ENCODE peak calls at places on chromosome 16, in eight cellular contexts. F is right lobe of liver, X is GM12892, E is spleen, Y is transverse colon, W is NB4, M is HCT116, A is A549. O is an unnamed sample.

GRCh38 chr16:54792811-54793210 is 137.9 kb upstream of the IRX5 start:
- DNase-seq in A (no peak), M (no peak), E (no peak), X (no peak), W (no peak), F (no peak), Y (no peak), O (no peak)

GRCh38 chr16:77944631-77945030 is 77.7 kb upstream of the CLEC3A start:
- DNase-seq in Y (no peak), X (no peak), F (no peak), E (no peak), W (no peak), M (no peak), A (no peak), O (no peak)

GRCh38 chr16:88650749-88651275 is at the start of gene CYBA:
- DNase-seq in E (peak), A (peak), W (peak), M (peak), X (peak), Y (peak), F (peak), O (peak)

GRCh38 chr16:66991545-66992077 is 3.2 kb downstream of the CES4A start:
- DNase-seq in Y (no peak), F (no peak), W (no peak), A (no peak), E (no peak), X (no peak), M (no peak), O (no peak)

GRCh38 chr16:8767176-8767575 is 30.3 kb downstream of the TMEM186 start:
- DNase-seq in A (no peak), E (peak), M (no peak), F (no peak), X (no peak), W (no peak), Y (no peak), O (no peak)

GRCh38 chr16:49621240-49622083 is 234.4 kb downstream of the ZNF423 start:
- DNase-seq in W (peak), M (no peak), A (no peak), F (no peak), X (no peak), Y (no peak), E (peak), O (no peak)

GRCh38 chr16:16096858-16097213 is 126.5 kb downstream of the ABCC6 start:
- DNase-seq in A (no peak), E (no peak), Y (no peak), X (no peak), M (no peak), W (no peak), F (no peak), O (no peak)

GRCh38 chr16:72938426-72939164 is 109.3 kb downstream of the ZFHX3 start:
- DNase-seq in M (no peak), Y (peak), A (peak), W (no peak), X (no peak), F (peak), E (peak), O (no peak)

GRCh38 chr16:31678649-31679325 is 151.1 kb downstream of the AHSP start:
- DNase-seq in Y (no peak), E (no peak), M (no peak), X (no peak), F (no peak), W (peak), A (no peak), O (no peak)

GRCh38 chr16:30805056-30805369 is 18.0 kb upstream of the ZNF629 start:
- DNase-seq in F (no peak), M (no peak), A (no peak), X (no peak), Y (no peak), E (peak), W (no peak), O (no peak)

GRCh38 chr16:2250652-2251280 is 621 bp downstream of the ECI1 start:
- DNase-seq in E (no peak), A (no peak), M (no peak), X (no peak), W (no peak), Y (peak), F (no peak), O (peak)

GRCh38 chr16:64339052-64339770 is 782.7 kb downstream of the CDH11 start:
- DNase-seq in X (no peak), M (no peak), A (no peak), F (no peak), W (no peak), E (no peak), Y (no peak), O (no peak)

GRCh38 chr16:88616320-88616719 is 22.1 kb upstream of the IL17C start:
- DNase-seq in Y (peak), W (no peak), A (no peak), M (no peak), E (no peak), F (peak), X (no peak), O (no peak)

GRCh38 chr16:75256871-75257343 is 5.5 kb upstream of the BCAR1 start:
- DNase-seq in W (no peak), F (no peak), Y (peak), A (no peak), E (no peak), X (no peak), M (no peak), O (peak)

GRCh38 chr16:84724619-84725307 is 25.0 kb downstream of the USP10 start:
- DNase-seq in E (no peak), Y (no peak), F (no peak), A (no peak), M (no peak), X (no peak), W (no peak), O (no peak)

GRCh38 chr16:21197621-21198020 is 13.8 kb downstream of the ZP2 start:
- DNase-seq in A (no peak), W (no peak), F (no peak), Y (no peak), X (no peak), E (no peak), M (no peak), O (no peak)

GRCh38 chr16:24135624-24136296 is 120.4 kb upstream of the CACNG3 start:
- DNase-seq in W (no peak), E (no peak), A (no peak), F (no peak), M (no peak), X (no peak), Y (no peak), O (peak)

GRCh38 chr16:12459401-12459791 is 344.3 kb downstream of the CPPED1 start:
- DNase-seq in W (peak), A (no peak), M (no peak), X (no peak), Y (peak), F (peak), E (peak), O (no peak)

GRCh38 chr16:86245351-86245750 is 265.0 kb upstream of the FOXF1 start:
- DNase-seq in X (no peak), Y (no peak), M (no peak), E (no peak), F (no peak), W (no peak), A (no peak), O (no peak)

GRCh38 chr16:27526169-27526568 is 23.5 kb downstream of the GTF3C1 start:
- DNase-seq in A (no peak), M (no peak), E (peak), Y (no peak), X (no peak), F (no peak), W (no peak), O (peak)

GRCh38 chr16:74635303-74635702 is 28.4 kb upstream of the GLG1 start:
- DNase-seq in X (no peak), M (no peak), E (no peak), A (no peak), Y (no peak), F (no peak), W (no peak), O (no peak)

GRCh38 chr16:660459-661183 is 7.3 kb upstream of the RHOT2 start:
- DNase-seq in M (peak), E (peak), X (peak), F (peak), A (peak), Y (peak), W (no peak), O (peak)
- TF ChIP-seq POLR2A in M (no peak), E (no peak), X (no peak), F (peak), A (no peak), Y (peak), W (no peak), O (no peak)

GRCh38 chr16:47524007-47524405 is 62.9 kb downstream of the PHKB start:
- DNase-seq in W (no peak), E (no peak), Y (no peak), A (no peak), F (no peak), X (no peak), M (no peak), O (no peak)
- TF ChIP-seq POLR2A in W (no peak), E (no peak), Y (no peak), A (no peak), F (no peak), X (no peak), M (no peak), O (no peak)

GRCh38 chr16:79264237-79265104 is 336.1 kb downstream of the MAF start:
- DNase-seq in W (peak), X (no peak), M (no peak), F (no peak), A (no peak), E (no peak), Y (no peak), O (no peak)

GRCh38 chr16:79257958-79258490 is 342.5 kb downstream of the MAF start:
- DNase-seq in M (no peak), W (no peak), X (no peak), A (no peak), E (no peak), F (no peak), Y (no peak), O (no peak)

GRCh38 chr16:79261461-79261860 is 339.1 kb downstream of the MAF start:
- DNase-seq in W (peak), E (peak), M (no peak), A (no peak), F (peak), Y (peak), X (no peak), O (peak)

GRCh38 chr16:79265701-79266100 is 334.8 kb downstream of the MAF start:
- DNase-seq in A (no peak), W (no peak), M (no peak), E (no peak), F (no peak), X (no peak), Y (no peak), O (no peak)

DNA sequence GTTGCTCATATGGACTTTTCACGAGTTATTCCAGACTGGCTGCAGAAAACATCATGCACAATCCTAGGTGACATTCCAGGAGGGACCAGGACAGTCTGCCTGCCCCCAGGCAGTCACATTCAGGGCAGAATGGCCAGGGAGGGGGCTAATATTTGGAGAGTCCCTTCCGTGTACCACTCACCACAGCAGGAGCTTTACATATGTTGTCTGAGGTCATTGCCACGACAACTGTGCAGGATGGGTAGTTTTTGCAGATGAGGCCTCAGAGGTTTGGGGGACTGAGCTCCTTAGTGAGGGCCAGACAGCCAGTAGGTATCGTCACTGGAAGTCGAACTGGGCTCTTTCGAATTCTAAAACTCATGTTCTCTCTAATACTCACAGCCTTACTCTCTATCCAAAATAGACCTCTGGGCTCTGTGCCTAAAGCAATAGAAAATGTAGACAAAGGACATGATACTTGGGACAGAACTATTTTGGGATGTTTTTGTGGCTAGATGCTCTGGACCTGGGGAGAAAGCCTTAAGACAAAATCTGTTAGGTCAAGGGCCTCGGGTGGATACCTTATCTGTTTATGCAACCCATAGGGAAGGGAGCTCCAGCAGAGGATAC is 338.5 kb downstream of the MAF start:
- DNase-seq in A (no peak), F (no peak), E (no peak), X (no peak), M (no peak), W (no peak), Y (no peak), O (no peak)
- TF ChIP-seq POLR2A in A (no peak), F (no peak), E (no peak), X (no peak), M (no peak), W (no peak), Y (no peak), O (no peak)

GRCh38 chr16:80607204-80607603 is 66.4 kb downstream of the DYNLRB2 start:
- DNase-seq in M (no peak), A (no peak), X (no peak), F (no peak), Y (no peak), W (no peak), E (no peak), O (no peak)
- TF ChIP-seq POLR2A in M (no peak), A (no peak), X (no peak), F (no peak), Y (no peak), W (no peak), E (no peak), O (no peak)

O was measured in erythroblast.